ENCODE peak calls at places on chromosome 18, in six cellular contexts. One of them, this sample, is unnamed.

GRCh38 chr18:63237486-63237885 is 82.1 kb downstream of the BCL2 start:
- DNase-seq in DMS79 treated with DMSO at 0.1 percent for 48 hours: no peak
- DNase-seq in B cell: no peak
- DNase-seq in progenitor cell of endocrine pancreas: no peak
- DNase-seq in NCI-H1105: no peak
- DNase-seq in NCI-H510A: no peak
- DNase-seq in this sample: no peak

GRCh38 chr18:21894619-21895367 is 154.2 kb downstream of the MIB1 start:
- DNase-seq in progenitor cell of endocrine pancreas: no peak
- DNase-seq in NCI-H1105: no peak
- DNase-seq in DMS79 treated with DMSO at 0.1 percent for 48 hours: peak
- DNase-seq in NCI-H510A: no peak
- DNase-seq in B cell: no peak
- DNase-seq in this sample: no peak

GRCh38 chr18:46609048-46609447 is 48.0 kb downstream of the LOXHD1 start:
- DNase-seq in NCI-H510A: no peak
- DNase-seq in B cell: no peak
- DNase-seq in progenitor cell of endocrine pancreas: no peak
- DNase-seq in DMS79 treated with DMSO at 0.1 percent for 48 hours: no peak
- DNase-seq in NCI-H1105: no peak
- DNase-seq in this sample: no peak

GRCh38 chr18:40962784-40963183 is 992.2 kb upstream of the PIK3C3 start:
- DNase-seq in B cell: no peak
- DNase-seq in DMS79 treated with DMSO at 0.1 percent for 48 hours: no peak
- DNase-seq in NCI-H1105: no peak
- DNase-seq in NCI-H510A: no peak
- DNase-seq in progenitor cell of endocrine pancreas: no peak
- DNase-seq in this sample: no peak

GRCh38 chr18:79260023-79260422 is 135.7 kb upstream of the NFATC1 start:
- DNase-seq in NCI-H510A: no peak
- DNase-seq in NCI-H1105: no peak
- DNase-seq in B cell: no peak
- DNase-seq in DMS79 treated with DMSO at 0.1 percent for 48 hours: no peak
- DNase-seq in progenitor cell of endocrine pancreas: no peak
- DNase-seq in this sample: no peak

GRCh38 chr18:64271264-64271663 is 122.4 kb upstream of the LINC00305 start:
- DNase-seq in progenitor cell of endocrine pancreas: no peak
- DNase-seq in DMS79 treated with DMSO at 0.1 percent for 48 hours: peak
- DNase-seq in NCI-H510A: peak
- DNase-seq in B cell: no peak
- DNase-seq in NCI-H1105: peak
- DNase-seq in this sample: no peak

GRCh38 chr18:68467966-68468365 is 246.9 kb downstream of the TMX3 start:
- DNase-seq in DMS79 treated with DMSO at 0.1 percent for 48 hours: no peak
- DNase-seq in NCI-H510A: peak
- DNase-seq in NCI-H1105: no peak
- DNase-seq in B cell: no peak
- DNase-seq in progenitor cell of endocrine pancreas: no peak
- DNase-seq in this sample: no peak

GRCh38 chr18:63677490-63678225 is 16.0 kb upstream of the SERPINB3 start:
- DNase-seq in B cell: no peak
- DNase-seq in NCI-H1105: no peak
- DNase-seq in NCI-H510A: no peak
- DNase-seq in progenitor cell of endocrine pancreas: no peak
- DNase-seq in DMS79 treated with DMSO at 0.1 percent for 48 hours: no peak
- DNase-seq in this sample: no peak

GRCh38 chr18:25289040-25289631 is 62.8 kb downstream of the ZNF521 start:
- DNase-seq in B cell: no peak
- DNase-seq in progenitor cell of endocrine pancreas: no peak
- DNase-seq in NCI-H1105: no peak
- DNase-seq in DMS79 treated with DMSO at 0.1 percent for 48 hours: no peak
- DNase-seq in NCI-H510A: no peak
- DNase-seq in this sample: no peak

GRCh38 chr18:63236990-63237389 is 82.6 kb downstream of the BCL2 start:
- DNase-seq in NCI-H510A: no peak
- DNase-seq in DMS79 treated with DMSO at 0.1 percent for 48 hours: no peak
- DNase-seq in B cell: no peak
- DNase-seq in progenitor cell of endocrine pancreas: no peak
- DNase-seq in NCI-H1105: no peak
- DNase-seq in this sample: no peak

This sample was measured in Jurkat, Clone E6-1.